ENCODE peak calls at places on chromosomes 4 and X, in seven cellular contexts. I is H1, Q is K562, S is GM12878, C is WTC11, G is HCT116, P is HepG2. Y is an unnamed sample.

GRCh38 chr4:17324431-17324830 is 187.5 kb downstream of the QDPR start:
- DNase-seq in Q (peak; percentile 67), G (peak; percentile 29), C (peak; percentile 53), I (peak; percentile 72), S (no peak), P (peak; percentile 12), Y (peak; percentile 51)

GRCh38 chr4:94934864-94935263 is 177.1 kb downstream of the BMPR1B start:
- DNase-seq in S (no peak), C (no peak), Q (no peak), I (no peak), P (no peak), G (no peak), Y (no peak)

GRCh38 chr4:7332216-7333023 is 102.3 kb downstream of the PSAPL1 start:
- DNase-seq in Q (no peak), P (no peak), S (no peak), I (no peak), C (no peak), G (no peak), Y (no peak)

GRCh38 chr4:40316782-40317635 is 18.1 kb upstream of the CHRNA9 start:
- DNase-seq in G (peak; percentile 80), S (peak; percentile 78), C (peak; percentile 60), I (peak; percentile 72), Q (peak; percentile 65), P (peak; percentile 47), Y (peak; percentile 52)

GRCh38 chrX:46178763-46179162 is 366.5 kb downstream of the ZNF674 start:
- DNase-seq in I (no peak), G (no peak), Q (no peak), S (peak; percentile 1), P (no peak), C (no peak), Y (no peak)

GRCh38 chrX:9997524-9997923 is 30.4 kb downstream of the CLDN34 start:
- DNase-seq in G (no peak), C (no peak), I (no peak), S (peak; percentile 44), P (no peak), Q (no peak), Y (no peak)

GRCh38 chr4:2365054-2365912 is 53.2 kb downstream of the ZFYVE28 start:
- DNase-seq in Q (peak; percentile 76), G (no peak), I (no peak), C (no peak), P (no peak), S (no peak), Y (no peak)

GRCh38 chr4:1551211-1551610 is 132.9 kb downstream of the FAM53A start:
- DNase-seq in Q (no peak), P (no peak), C (no peak), S (no peak), I (no peak), G (no peak), Y (no peak)

GRCh38 chr4:74583066-74583700 is 138.2 kb downstream of the AREG start:
- DNase-seq in C (no peak), Q (no peak), P (no peak), I (no peak), S (no peak), G (no peak), Y (no peak)

GRCh38 chrX:71992711-71993110 is 82.1 kb downstream of the NHSL2 start:
- DNase-seq in I (no peak), S (no peak), G (no peak), C (no peak), Q (no peak), P (no peak), Y (no peak)

GRCh38 chr4:118265312-118266144 is 87.3 kb downstream of the PRSS12 start:
- DNase-seq in G (no peak), I (no peak), P (peak; percentile 7), Q (no peak), C (peak; percentile 63), S (no peak), Y (no peak)

GRCh38 chr4:118273642-118274041 is 79.2 kb downstream of the PRSS12 start:
- DNase-seq in P (no peak), I (no peak), Q (no peak), S (no peak), G (no peak), C (no peak), Y (no peak)

GRCh38 chr4:118268780-118269179 is 84.0 kb downstream of the PRSS12 start:
- DNase-seq in C (no peak), G (no peak), I (no peak), Q (no peak), P (no peak), S (no peak), Y (no peak)

GRCh38 chr4:118271788-118272187 is 81.0 kb downstream of the PRSS12 start:
- DNase-seq in I (no peak), P (no peak), Q (no peak), G (no peak), C (no peak), S (no peak), Y (no peak)

DNA sequence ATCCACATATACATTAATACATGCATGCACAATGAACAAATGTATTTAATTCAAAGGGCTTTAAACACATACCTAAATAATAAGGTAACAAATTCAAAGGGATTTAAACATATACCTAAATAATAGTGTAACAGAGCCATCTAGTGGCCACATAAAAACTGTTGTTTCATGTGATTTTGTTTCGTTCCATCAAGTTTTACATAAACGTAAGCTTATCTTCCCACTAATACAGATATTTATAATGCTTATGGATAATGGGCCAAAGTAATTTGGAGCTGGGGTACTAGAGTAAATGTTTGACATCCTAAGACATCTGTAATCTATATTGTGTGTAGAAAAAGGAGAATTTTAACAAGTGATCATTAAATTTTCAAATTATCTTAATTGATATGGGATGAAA is 82.3 kb downstream of the PRSS12 start:
- DNase-seq in C (no peak), G (peak; percentile 35), I (no peak), S (no peak), P (peak; percentile 41), Q (peak; percentile 20), Y (peak; percentile 19)
- TF ChIP-seq SP1 in C (no peak), G (no peak), I (no peak), S (no peak), P (no peak), Q (no peak), Y (no peak)

GRCh38 chr4:149995134-149995756 is 83.0 kb upstream of the DCLK2 start:
- DNase-seq in G (no peak), Q (no peak), C (no peak), I (no peak), S (no peak), P (no peak), Y (no peak)

GRCh38 chr4:150001815-150002214 is 76.4 kb upstream of the DCLK2 start:
- DNase-seq in Q (no peak), S (no peak), P (no peak), C (no peak), I (no peak), G (no peak), Y (no peak)

GRCh38 chr4:149999485-150000074 is 78.7 kb upstream of the DCLK2 start:
- DNase-seq in I (no peak), P (peak; percentile 32), C (no peak), S (no peak), Q (no peak), G (peak; percentile 60), Y (peak; percentile 62)

GRCh38 chr4:150002561-150002960 is 75.7 kb upstream of the DCLK2 start:
- DNase-seq in C (no peak), I (no peak), P (no peak), S (no peak), G (no peak), Q (no peak), Y (no peak)

DNA sequence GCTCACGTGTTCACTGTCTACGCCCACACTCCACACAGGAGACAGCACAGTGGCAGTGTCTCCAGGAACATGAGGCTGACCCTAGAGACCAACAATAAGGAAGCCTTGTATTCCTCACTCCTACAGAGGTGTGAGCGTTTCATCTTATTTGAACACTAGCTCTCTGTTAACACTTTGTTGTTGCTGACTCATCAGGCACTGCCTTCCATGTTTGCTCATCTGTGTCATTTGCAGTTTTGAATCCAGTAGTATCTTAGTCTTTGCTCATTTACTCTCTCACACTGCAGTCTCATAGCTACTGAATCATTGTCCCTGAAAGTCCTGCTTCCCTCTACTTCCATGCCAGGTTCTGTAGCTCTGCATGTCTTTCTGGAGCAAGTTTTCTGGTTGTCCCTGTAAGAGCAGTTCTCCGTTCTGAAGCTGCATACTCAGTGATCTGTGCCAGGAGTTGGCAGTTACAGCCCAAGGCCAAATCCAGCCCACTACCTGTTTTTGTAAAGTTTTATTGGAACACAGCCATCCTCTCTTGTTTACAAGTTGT is 80.3 kb upstream of the DCLK2 start:
- DNase-seq in P (peak; percentile 25), I (no peak), C (no peak), Q (no peak), S (no peak), G (peak; percentile 18), Y (no peak)
- TF ChIP-seq SP1 in P (no peak), I (no peak), C (no peak), Q (no peak), S (no peak), G (no peak), Y (no peak)

DNA sequence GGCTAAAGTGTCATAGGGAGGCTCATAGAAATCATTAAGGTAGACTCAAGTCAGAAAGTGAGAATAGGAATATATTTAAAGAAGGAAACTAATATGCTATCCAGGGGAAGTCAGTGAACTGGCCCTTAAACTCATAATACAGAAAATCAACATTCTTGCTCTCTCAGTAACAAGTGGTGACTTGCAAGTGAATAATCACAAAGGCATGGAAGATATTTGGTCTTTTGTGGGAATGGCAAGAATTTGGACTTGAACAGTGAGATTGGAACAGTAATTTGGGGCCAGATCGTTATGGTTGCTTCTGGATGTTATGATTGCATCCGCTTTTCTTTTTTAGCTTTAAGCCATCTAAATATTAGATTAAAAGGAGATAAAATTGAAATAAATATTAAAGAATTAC is 103.8 kb downstream of the TBC1D19 start:
- DNase-seq in P (no peak), G (no peak), Q (no peak), C (no peak), S (no peak), I (no peak), Y (no peak)
- TF ChIP-seq SP1 in P (no peak), G (no peak), Q (no peak), C (no peak), S (no peak), I (no peak), Y (no peak)

GRCh38 chr4:177214935-177215334 is 94.7 kb upstream of the NEIL3 start:
- DNase-seq in Q (no peak), P (no peak), C (no peak), I (no peak), G (no peak), S (no peak), Y (no peak)
- TF ChIP-seq SP1 in Q (no peak), P (no peak), C (no peak), I (no peak), G (no peak), S (no peak), Y (no peak)

GRCh38 chr4:48046059-48046458 is 29.5 kb downstream of the NIPAL1 start:
- DNase-seq in C (no peak), P (no peak), I (no peak), S (no peak), Q (no peak), G (no peak), Y (no peak)

GRCh38 chr4:48047896-48048295 is 31.3 kb downstream of the NIPAL1 start:
- DNase-seq in S (no peak), G (no peak), I (no peak), Q (no peak), P (no peak), C (no peak), Y (no peak)

GRCh38 chr4:48044298-48044697 is 27.7 kb downstream of the NIPAL1 start:
- DNase-seq in C (no peak), G (no peak), I (no peak), P (no peak), Q (no peak), S (no peak), Y (no peak)

GRCh38 chr4:48049483-48049882 is 32.9 kb downstream of the NIPAL1 start:
- DNase-seq in G (no peak), S (no peak), C (no peak), I (no peak), Q (no peak), P (no peak), Y (no peak)

GRCh38 chr4:48047421-48047844 is 30.9 kb downstream of the NIPAL1 start:
- DNase-seq in S (peak; percentile 84), G (no peak), C (no peak), Q (no peak), I (no peak), P (no peak), Y (no peak)
- TF ChIP-seq SP1 in S (no peak), G (no peak), C (no peak), Q (no peak), I (no peak), P (no peak), Y (no peak)

Y was measured in HEK293T.